ENCODE peak calls at places on chromosome 13, in five cellular contexts. One of them, this sample, is unnamed.

GRCh38 chr13:25463496-25463895 is 91.7 kb downstream of the ATP8A2 start:
- DNase-seq in cardiac muscle cell: no peak
- DNase-seq in breast epithelium: no peak
- DNase-seq in A673: no peak
- DNase-seq in CD4-positive, CD25-positive, alpha-beta regulatory T cell: no peak
- DNase-seq in this sample: no peak

GRCh38 chr13:95547531-95548167 is 4.9 kb upstream of the CLDN10 start:
- DNase-seq in cardiac muscle cell: no peak
- DNase-seq in breast epithelium: no peak
- DNase-seq in A673: no peak
- DNase-seq in CD4-positive, CD25-positive, alpha-beta regulatory T cell: no peak
- DNase-seq in this sample: no peak

GRCh38 chr13:38662362-38662761 is 24.5 kb upstream of the FREM2 start:
- DNase-seq in cardiac muscle cell: peak; percentile 56
- DNase-seq in breast epithelium: no peak
- DNase-seq in A673: peak; percentile 96
- DNase-seq in CD4-positive, CD25-positive, alpha-beta regulatory T cell: no peak
- DNase-seq in this sample: no peak

GRCh38 chr13:46521921-46522691 is 30.9 kb upstream of the LRCH1 start:
- DNase-seq in cardiac muscle cell: no peak
- DNase-seq in breast epithelium: no peak
- DNase-seq in A673: no peak
- DNase-seq in CD4-positive, CD25-positive, alpha-beta regulatory T cell: no peak
- DNase-seq in this sample: no peak

GRCh38 chr13:103130681-103131210 is 64.5 kb upstream of the SLC10A2 start:
- DNase-seq in cardiac muscle cell: no peak
- DNase-seq in breast epithelium: no peak
- DNase-seq in A673: no peak
- DNase-seq in CD4-positive, CD25-positive, alpha-beta regulatory T cell: no peak
- DNase-seq in this sample: no peak

GRCh38 chr13:28375250-28375930 is 119.5 kb downstream of the FLT1 start:
- DNase-seq in cardiac muscle cell: peak; percentile 28
- DNase-seq in breast epithelium: no peak
- DNase-seq in A673: no peak
- DNase-seq in CD4-positive, CD25-positive, alpha-beta regulatory T cell: no peak
- DNase-seq in this sample: no peak

GRCh38 chr13:74052402-74052928 is 81.7 kb downstream of the KLF12 start:
- DNase-seq in cardiac muscle cell: no peak
- DNase-seq in breast epithelium: no peak
- DNase-seq in A673: no peak
- DNase-seq in CD4-positive, CD25-positive, alpha-beta regulatory T cell: no peak
- DNase-seq in this sample: no peak

GRCh38 chr13:25421602-25422001 is 49.8 kb downstream of the ATP8A2 start:
- DNase-seq in cardiac muscle cell: no peak
- DNase-seq in breast epithelium: no peak
- DNase-seq in A673: no peak
- DNase-seq in CD4-positive, CD25-positive, alpha-beta regulatory T cell: no peak
- DNase-seq in this sample: no peak

GRCh38 chr13:113821847-113822246 is 42.0 kb downstream of the GAS6 start:
- DNase-seq in cardiac muscle cell: no peak
- DNase-seq in breast epithelium: no peak
- DNase-seq in A673: no peak
- DNase-seq in CD4-positive, CD25-positive, alpha-beta regulatory T cell: no peak
- DNase-seq in this sample: no peak

GRCh38 chr13:92717857-92718256 is 508.8 kb upstream of the GPC6 start:
- DNase-seq in cardiac muscle cell: no peak
- DNase-seq in breast epithelium: no peak
- DNase-seq in A673: no peak
- DNase-seq in CD4-positive, CD25-positive, alpha-beta regulatory T cell: no peak
- DNase-seq in this sample: no peak

GRCh38 chr13:22758245-22758644 is 422.5 kb upstream of the SGCG start:
- DNase-seq in cardiac muscle cell: no peak
- DNase-seq in breast epithelium: no peak
- DNase-seq in A673: no peak
- DNase-seq in CD4-positive, CD25-positive, alpha-beta regulatory T cell: no peak
- DNase-seq in this sample: no peak

GRCh38 chr13:24165746-24166145 is 5.2 kb downstream of the SPATA13 start:
- DNase-seq in cardiac muscle cell: no peak
- DNase-seq in breast epithelium: no peak
- DNase-seq in A673: no peak
- DNase-seq in CD4-positive, CD25-positive, alpha-beta regulatory T cell: no peak
- DNase-seq in this sample: no peak

GRCh38 chr13:33278923-33279322 is 6.6 kb downstream of the STARD13 start:
- DNase-seq in cardiac muscle cell: no peak
- DNase-seq in breast epithelium: no peak
- DNase-seq in A673: no peak
- DNase-seq in CD4-positive, CD25-positive, alpha-beta regulatory T cell: no peak
- DNase-seq in this sample: no peak

GRCh38 chr13:59270327-59270726 is 893.4 kb downstream of the DIAPH3 start:
- DNase-seq in cardiac muscle cell: no peak
- DNase-seq in breast epithelium: no peak
- DNase-seq in A673: no peak
- DNase-seq in CD4-positive, CD25-positive, alpha-beta regulatory T cell: no peak
- DNase-seq in this sample: no peak

GRCh38 chr13:77784531-77784930 is 87.0 kb downstream of the SLAIN1 start:
- DNase-seq in cardiac muscle cell: no peak
- DNase-seq in breast epithelium: no peak
- DNase-seq in A673: peak; percentile 62
- DNase-seq in CD4-positive, CD25-positive, alpha-beta regulatory T cell: no peak
- DNase-seq in this sample: no peak

GRCh38 chr13:107870400-107870799 is 344.9 kb downstream of the LIG4 start:
- DNase-seq in cardiac muscle cell: no peak
- DNase-seq in breast epithelium: no peak
- DNase-seq in A673: no peak
- DNase-seq in CD4-positive, CD25-positive, alpha-beta regulatory T cell: no peak
- DNase-seq in this sample: no peak

GRCh38 chr13:52070929-52071523 is 46.5 kb downstream of the UTP14C start:
- DNase-seq in cardiac muscle cell: no peak
- DNase-seq in breast epithelium: no peak
- DNase-seq in A673: peak; percentile 25
- DNase-seq in CD4-positive, CD25-positive, alpha-beta regulatory T cell: no peak
- DNase-seq in this sample: no peak

GRCh38 chr13:24233351-24233901 is 72.9 kb downstream of the SPATA13 start:
- DNase-seq in cardiac muscle cell: peak; percentile 59
- DNase-seq in breast epithelium: no peak
- DNase-seq in A673: peak; percentile 90
- DNase-seq in CD4-positive, CD25-positive, alpha-beta regulatory T cell: no peak
- DNase-seq in this sample: no peak

GRCh38 chr13:61410669-61411297 is 4.9 kb downstream of the PCDH20 start:
- DNase-seq in cardiac muscle cell: peak; percentile 31
- DNase-seq in breast epithelium: no peak
- DNase-seq in A673: peak; percentile 29
- DNase-seq in CD4-positive, CD25-positive, alpha-beta regulatory T cell: no peak
- DNase-seq in this sample: no peak

GRCh38 chr13:97266734-97267417 is 44.7 kb downstream of the MBNL2 start:
- DNase-seq in cardiac muscle cell: no peak
- DNase-seq in breast epithelium: no peak
- DNase-seq in A673: peak; percentile 53
- DNase-seq in CD4-positive, CD25-positive, alpha-beta regulatory T cell: no peak
- DNase-seq in this sample: no peak

GRCh38 chr13:51825165-51825592 is 19.8 kb downstream of the TMEM272 start:
- DNase-seq in cardiac muscle cell: no peak
- DNase-seq in breast epithelium: no peak
- DNase-seq in A673: no peak
- DNase-seq in CD4-positive, CD25-positive, alpha-beta regulatory T cell: no peak
- DNase-seq in this sample: no peak

GRCh38 chr13:50323440-50324070 is 308.3 kb downstream of the KCNRG start:
- DNase-seq in cardiac muscle cell: no peak
- DNase-seq in breast epithelium: no peak
- DNase-seq in A673: no peak
- DNase-seq in CD4-positive, CD25-positive, alpha-beta regulatory T cell: no peak
- DNase-seq in this sample: no peak

DNA sequence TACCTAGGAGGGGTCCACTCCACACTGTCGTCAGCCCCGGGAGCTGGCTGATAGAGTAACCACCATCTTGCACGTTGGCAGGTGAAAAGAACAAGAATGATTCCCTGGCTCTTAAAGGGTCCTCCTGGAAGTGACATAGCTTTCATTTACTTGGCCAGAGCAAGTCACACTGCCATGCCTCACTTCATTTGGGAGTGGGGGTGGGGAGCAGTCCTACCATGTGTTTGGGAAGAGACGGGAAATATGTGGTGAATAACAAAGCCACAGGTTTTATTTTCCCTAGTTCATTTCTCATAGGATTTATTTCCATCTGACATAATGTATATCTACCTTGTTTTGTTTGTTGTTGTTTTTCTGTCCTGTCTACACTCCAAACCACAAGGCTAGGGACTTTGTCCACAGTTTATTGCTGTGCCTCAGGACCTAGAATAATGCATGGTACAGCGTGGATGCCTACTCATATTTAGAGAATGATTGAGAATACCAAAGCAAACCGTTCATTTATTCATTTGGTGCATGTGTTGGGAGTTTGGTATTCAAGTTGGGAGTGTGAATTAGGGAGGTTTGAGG is 26.8 kb downstream of the UBAC2 start:
- DNase-seq in cardiac muscle cell: no peak
- DNase-seq in breast epithelium: no peak
- DNase-seq in A673: no peak
- DNase-seq in CD4-positive, CD25-positive, alpha-beta regulatory T cell: no peak
- DNase-seq in this sample: no peak
- H3K4me3 ChIP-seq in cardiac muscle cell: no peak overlapping the region
- H3K4me3 ChIP-seq in breast epithelium: no peak overlapping the region
- H3K4me3 ChIP-seq in A673: no peak overlapping the region
- H3K4me3 ChIP-seq in CD4-positive, CD25-positive, alpha-beta regulatory T cell: no peak overlapping the region
- H3K4me3 ChIP-seq in this sample: no peak overlapping the region

GRCh38 chr13:111258637-111259036 is 61.8 kb upstream of the TEX29 start:
- DNase-seq in cardiac muscle cell: no peak
- DNase-seq in breast epithelium: no peak
- DNase-seq in A673: no peak
- DNase-seq in CD4-positive, CD25-positive, alpha-beta regulatory T cell: no peak
- DNase-seq in this sample: no peak
- H3K36me3 ChIP-seq in cardiac muscle cell: no peaks in the 10 kb centered on the region
- H3K36me3 ChIP-seq in breast epithelium: no peaks in the 10 kb centered on the region
- H3K36me3 ChIP-seq in A673: peaks cover 4% of the 10 kb centered on the region
- H3K36me3 ChIP-seq in CD4-positive, CD25-positive, alpha-beta regulatory T cell: peaks cover 30% of the 10 kb centered on the region
- H3K36me3 ChIP-seq in this sample: no peaks in the 10 kb centered on the region

GRCh38 chr13:45464141-45464686 is 525 bp upstream of the COG3 start:
- DNase-seq in cardiac muscle cell: no peak
- DNase-seq in breast epithelium: peak; percentile 21
- DNase-seq in A673: no peak
- DNase-seq in CD4-positive, CD25-positive, alpha-beta regulatory T cell: no peak
- DNase-seq in this sample: peak; percentile 34
- H3K4me3 ChIP-seq in cardiac muscle cell: peak overlapping the region; percentile 62
- H3K4me3 ChIP-seq in breast epithelium: peak overlapping the region; percentile 86
- H3K4me3 ChIP-seq in A673: peak overlapping the region; percentile 80
- H3K4me3 ChIP-seq in CD4-positive, CD25-positive, alpha-beta regulatory T cell: peak overlapping the region; percentile 92
- H3K4me3 ChIP-seq in this sample: peak overlapping the region; percentile 99

GRCh38 chr13:110397445-110397844 is 90.4 kb downstream of the COL4A2 start:
- DNase-seq in cardiac muscle cell: no peak
- DNase-seq in breast epithelium: peak; percentile 50
- DNase-seq in A673: no peak
- DNase-seq in CD4-positive, CD25-positive, alpha-beta regulatory T cell: no peak
- DNase-seq in this sample: no peak

GRCh38 chr13:110398564-110399507 is 91.8 kb downstream of the COL4A2 start:
- DNase-seq in cardiac muscle cell: peak; percentile 28
- DNase-seq in breast epithelium: peak; percentile 18
- DNase-seq in A673: no peak
- DNase-seq in CD4-positive, CD25-positive, alpha-beta regulatory T cell: no peak
- DNase-seq in this sample: no peak

GRCh38 chr13:110394371-110394841 is 87.3 kb downstream of the COL4A2 start:
- DNase-seq in cardiac muscle cell: no peak
- DNase-seq in breast epithelium: no peak
- DNase-seq in A673: no peak
- DNase-seq in CD4-positive, CD25-positive, alpha-beta regulatory T cell: no peak
- DNase-seq in this sample: no peak

GRCh38 chr13:110396913-110397379 is 89.9 kb downstream of the COL4A2 start:
- DNase-seq in cardiac muscle cell: no peak
- DNase-seq in breast epithelium: peak; percentile 92
- DNase-seq in A673: no peak
- DNase-seq in CD4-positive, CD25-positive, alpha-beta regulatory T cell: no peak
- DNase-seq in this sample: peak; percentile 75

DNA sequence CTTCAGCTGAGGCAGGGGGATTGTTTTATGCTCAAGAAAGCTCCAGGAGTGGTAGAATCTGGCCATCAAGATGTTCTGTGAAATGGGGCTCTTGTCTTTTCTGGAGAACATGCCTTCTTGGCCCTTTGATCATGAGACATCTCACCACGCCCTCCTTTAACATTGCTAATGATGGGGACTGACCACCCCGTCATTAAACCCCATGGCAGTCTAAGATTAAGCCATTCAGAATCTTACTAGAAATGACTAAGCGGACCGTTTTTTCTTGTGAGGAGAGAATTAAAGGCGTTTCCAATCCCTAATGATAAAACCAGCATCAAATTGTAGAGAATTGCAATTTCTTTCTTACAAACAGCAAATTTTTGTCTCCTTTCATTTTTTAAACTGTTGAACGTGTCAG is 89.4 kb downstream of the COL4A2 start:
- DNase-seq in cardiac muscle cell: no peak
- DNase-seq in breast epithelium: no peak
- DNase-seq in A673: no peak
- DNase-seq in CD4-positive, CD25-positive, alpha-beta regulatory T cell: no peak
- DNase-seq in this sample: no peak
- H3K36me3 ChIP-seq in cardiac muscle cell: no peaks in the 10 kb centered on the region
- H3K36me3 ChIP-seq in breast epithelium: no peaks in the 10 kb centered on the region
- H3K36me3 ChIP-seq in A673: no peaks in the 10 kb centered on the region
- H3K36me3 ChIP-seq in CD4-positive, CD25-positive, alpha-beta regulatory T cell: no peaks in the 10 kb centered on the region
- H3K36me3 ChIP-seq in this sample: no peaks in the 10 kb centered on the region

GRCh38 chr13:35930665-35931631 is 200.2 kb downstream of the DCLK1 start:
- DNase-seq in cardiac muscle cell: no peak
- DNase-seq in breast epithelium: no peak
- DNase-seq in A673: no peak
- DNase-seq in CD4-positive, CD25-positive, alpha-beta regulatory T cell: no peak
- DNase-seq in this sample: no peak
- H3K4me3 ChIP-seq in cardiac muscle cell: no peak overlapping the region
- H3K4me3 ChIP-seq in breast epithelium: no peak overlapping the region
- H3K4me3 ChIP-seq in A673: no peak overlapping the region
- H3K4me3 ChIP-seq in CD4-positive, CD25-positive, alpha-beta regulatory T cell: no peak overlapping the region
- H3K4me3 ChIP-seq in this sample: no peak overlapping the region

GRCh38 chr13:43732726-43733125 is 54.0 kb downstream of the ENOX1 start:
- DNase-seq in cardiac muscle cell: no peak
- DNase-seq in breast epithelium: no peak
- DNase-seq in A673: no peak
- DNase-seq in CD4-positive, CD25-positive, alpha-beta regulatory T cell: no peak
- DNase-seq in this sample: no peak

GRCh38 chr13:43742911-43743310 is 43.9 kb downstream of the ENOX1 start:
- DNase-seq in cardiac muscle cell: no peak
- DNase-seq in breast epithelium: no peak
- DNase-seq in A673: no peak
- DNase-seq in CD4-positive, CD25-positive, alpha-beta regulatory T cell: no peak
- DNase-seq in this sample: no peak

DNA sequence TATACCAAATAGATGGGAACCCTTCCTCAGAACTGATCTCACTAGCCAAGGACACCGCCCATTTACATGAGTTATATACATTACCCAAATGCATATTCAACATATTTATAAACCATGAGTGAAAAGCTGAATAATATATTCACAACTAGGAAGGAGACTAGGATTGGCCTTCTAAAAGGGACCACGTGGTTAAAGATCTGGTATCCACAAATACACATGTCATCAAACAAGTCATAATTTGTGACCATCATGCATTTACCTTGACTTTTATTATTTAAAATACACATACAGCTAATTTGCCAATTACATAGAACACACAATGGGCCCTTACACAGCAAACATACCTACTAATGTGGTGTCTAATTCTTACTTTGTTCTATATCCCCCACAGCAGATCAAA is 49.2 kb downstream of the ENOX1 start:
- DNase-seq in cardiac muscle cell: no peak
- DNase-seq in breast epithelium: no peak
- DNase-seq in A673: no peak
- DNase-seq in CD4-positive, CD25-positive, alpha-beta regulatory T cell: no peak
- DNase-seq in this sample: no peak
- H3K36me3 ChIP-seq in cardiac muscle cell: no peaks in the 10 kb centered on the region
- H3K36me3 ChIP-seq in breast epithelium: no peaks in the 10 kb centered on the region
- H3K36me3 ChIP-seq in A673: no peaks in the 10 kb centered on the region
- H3K36me3 ChIP-seq in CD4-positive, CD25-positive, alpha-beta regulatory T cell: no peaks in the 10 kb centered on the region
- H3K36me3 ChIP-seq in this sample: no peaks in the 10 kb centered on the region

This sample was measured in mucosa of descending colon.